ENCODE peak calls at places on chromosomes 2 and 18, in seven cellular contexts. K, N, S, A, R, H and T are unnamed samples.
A peak's percentile ranks its signal among the peaks of the same experiment; 100 is the strongest.

GRCh38 chr2:57330447-57330846 is 716.2 kb upstream of the VRK2 start:
- DNase-seq in K (peak; percentile 5), N (no peak), S (peak; percentile 23), A (no peak), R (no peak), H (peak; percentile 22), T (no peak)

GRCh38 chr2:33405180-33406105 is 71.0 kb upstream of the RASGRP3 start:
- DNase-seq in K (no peak), N (no peak), S (no peak), A (no peak), R (no peak), H (peak; percentile 59), T (no peak)

GRCh38 chr2:9693138-9693520 is 62.3 kb upstream of the YWHAQ start:
- DNase-seq in K (no peak), N (no peak), S (peak; percentile 47), A (no peak), R (no peak), H (no peak), T (peak; percentile 73)

GRCh38 chr2:53632714-53633113 is 134.9 kb upstream of the CHAC2 start:
- DNase-seq in K (peak; percentile 53), N (no peak), S (peak; percentile 61), A (no peak), R (no peak), H (peak; percentile 89), T (no peak)

GRCh38 chr2:37322368-37322767 is 2.3 kb downstream of the PRKD3 start:
- DNase-seq in K (no peak), N (no peak), S (no peak), A (no peak), R (no peak), H (no peak), T (no peak)

GRCh38 chr18:71134122-71134521 is 845.3 kb downstream of the SOCS6 start:
- DNase-seq in K (no peak), N (no peak), S (no peak), A (no peak), R (no peak), H (no peak), T (no peak)

GRCh38 chr2:135685361-135685760 is 56.3 kb upstream of the UBXN4 start:
- DNase-seq in K (no peak), N (no peak), S (peak; percentile 64), A (no peak), R (no peak), H (peak; percentile 21), T (no peak)

GRCh38 chr2:231707625-231708049 is 688 bp upstream of the PTMA start:
- DNase-seq in K (no peak), N (no peak), S (peak; percentile 55), A (no peak), R (peak; percentile 66), H (peak; percentile 17), T (peak; percentile 85)

GRCh38 chr2:23385748-23386421 is 906 bp downstream of the KLHL29 start:
- DNase-seq in K (no peak), N (no peak), S (peak; percentile 17), A (no peak), R (peak; percentile 41), H (no peak), T (no peak)

GRCh38 chr18:5158171-5158570 is 38.9 kb downstream of the AKAIN1 start:
- DNase-seq in K (no peak), N (no peak), S (no peak), A (no peak), R (no peak), H (no peak), T (no peak)

GRCh38 chr2:54724150-54724559 is 693 bp downstream of the EML6 start:
- DNase-seq in K (no peak), N (no peak), S (peak; percentile 35), A (no peak), R (no peak), H (no peak), T (no peak)

GRCh38 chr18:49681387-49681786 is 119.5 kb downstream of the LIPG start:
- DNase-seq in K (no peak), N (no peak), S (no peak), A (no peak), R (no peak), H (no peak), T (no peak)